ENCODE peak calls at places on chromosomes 11 and 22, in eight cellular contexts. I is ovary, X is transverse colon, C is fibroblast of pulmonary artery, D is pancreas, U is HFF-Myc, K is IMR-90, J is Karpas-422. W is an unnamed sample.

GRCh38 chr11:57787920-57788716 is 26.5 kb downstream of the CTNND1 start:
- DNase-seq in I (no peak), X (no peak), C (no peak), D (no peak), U (no peak), K (no peak), J (no peak), W (peak)

GRCh38 chr11:15912825-15913224 is 443.5 kb downstream of the SOX6 start:
- DNase-seq in I (no peak), X (no peak), C (no peak), D (no peak), U (no peak), K (no peak), J (no peak), W (no peak)

GRCh38 chr11:27625347-27625912 is 74.8 kb downstream of the BDNF start:
- DNase-seq in I (no peak), X (no peak), C (no peak), D (no peak), U (no peak), K (no peak), J (no peak), W (no peak)

GRCh38 chr22:41256254-41256897 is 15.6 kb upstream of the CHADL start:
- DNase-seq in I (no peak), X (no peak), C (peak), D (no peak), U (peak), K (peak), J (no peak), W (no peak)

GRCh38 chr11:69558519-69558941 is 77.1 kb downstream of the LINC01488 start:
- DNase-seq in I (no peak), X (no peak), C (no peak), D (no peak), U (no peak), K (no peak), J (no peak), W (no peak)

GRCh38 chr11:18151581-18151980 is 19.2 kb downstream of the MRGPRX3 start:
- DNase-seq in I (no peak), X (no peak), C (no peak), D (no peak), U (no peak), K (no peak), J (no peak), W (no peak)

GRCh38 chr11:78241475-78241874 is 52.8 kb downstream of the USP35 start:
- DNase-seq in I (no peak), X (no peak), C (no peak), D (no peak), U (no peak), K (no peak), J (no peak), W (no peak)

GRCh38 chr11:94840209-94840608 is 72.1 kb downstream of the AMOTL1 start:
- DNase-seq in I (no peak), X (no peak), C (no peak), D (no peak), U (no peak), K (peak), J (no peak), W (no peak)

GRCh38 chr11:20592741-20593140 is 6.7 kb upstream of the SLC6A5 start:
- DNase-seq in I (no peak), X (no peak), C (no peak), D (no peak), U (no peak), K (no peak), J (no peak), W (no peak)

GRCh38 chr11:62889484-62890437 is 9.1 kb downstream of the SLC3A2 start:
- DNase-seq in I (no peak), X (peak), C (peak), D (no peak), U (no peak), K (peak), J (peak), W (no peak)

GRCh38 chr22:26499188-26499703 is 13.0 kb downstream of the TFIP11 start:
- DNase-seq in I (no peak), X (no peak), C (no peak), D (no peak), U (no peak), K (no peak), J (no peak), W (no peak)

GRCh38 chr22:40535189-40535512 is 101.4 kb downstream of the MRTFA start:
- DNase-seq in I (no peak), X (no peak), C (no peak), D (no peak), U (no peak), K (no peak), J (no peak), W (no peak)

GRCh38 chr22:43378011-43378704 is 33.7 kb upstream of the MPPED1 start:
- DNase-seq in I (peak), X (peak), C (peak), D (peak), U (no peak), K (peak), J (no peak), W (no peak)

GRCh38 chr11:84408946-84409411 is 1122.8 kb upstream of the CCDC90B start:
- DNase-seq in I (no peak), X (no peak), C (peak), D (no peak), U (no peak), K (no peak), J (no peak), W (no peak)

GRCh38 chr11:119056397-119056999 is 507 bp downstream of the HYOU1 start:
- DNase-seq in I (peak), X (peak), C (no peak), D (peak), U (no peak), K (peak), J (peak), W (no peak)

GRCh38 chr22:44398791-44399190 is 86.0 kb upstream of the SHISAL1 start:
- DNase-seq in I (no peak), X (peak), C (no peak), D (no peak), U (no peak), K (no peak), J (no peak), W (no peak)

GRCh38 chr11:2294340-2295290 is 7.1 kb downstream of the C11orf21 start:
- DNase-seq in I (no peak), X (no peak), C (no peak), D (no peak), U (no peak), K (no peak), J (no peak), W (no peak)

GRCh38 chr22:47277511-47277910 is 515.1 kb downstream of the TBC1D22A start:
- DNase-seq in I (no peak), X (no peak), C (no peak), D (no peak), U (no peak), K (no peak), J (no peak), W (no peak)

GRCh38 chr11:133697161-133697560 is 148.2 kb downstream of the SPATA19 start:
- DNase-seq in I (no peak), X (no peak), C (no peak), D (no peak), U (no peak), K (no peak), J (no peak), W (no peak)

GRCh38 chr22:29475550-29475949 is 4.5 kb upstream of the NEFH start:
- DNase-seq in I (no peak), X (no peak), C (no peak), D (no peak), U (no peak), K (no peak), J (peak), W (no peak)

GRCh38 chr11:77074626-77075221 is 8.0 kb downstream of the CAPN5 start:
- DNase-seq in I (peak), X (peak), C (no peak), D (no peak), U (no peak), K (no peak), J (no peak), W (no peak)

GRCh38 chr22:42366815-42367581 is 65.2 kb downstream of the NFAM1 start:
- DNase-seq in I (no peak), X (peak), C (no peak), D (peak), U (no peak), K (no peak), J (no peak), W (peak)

DNA sequence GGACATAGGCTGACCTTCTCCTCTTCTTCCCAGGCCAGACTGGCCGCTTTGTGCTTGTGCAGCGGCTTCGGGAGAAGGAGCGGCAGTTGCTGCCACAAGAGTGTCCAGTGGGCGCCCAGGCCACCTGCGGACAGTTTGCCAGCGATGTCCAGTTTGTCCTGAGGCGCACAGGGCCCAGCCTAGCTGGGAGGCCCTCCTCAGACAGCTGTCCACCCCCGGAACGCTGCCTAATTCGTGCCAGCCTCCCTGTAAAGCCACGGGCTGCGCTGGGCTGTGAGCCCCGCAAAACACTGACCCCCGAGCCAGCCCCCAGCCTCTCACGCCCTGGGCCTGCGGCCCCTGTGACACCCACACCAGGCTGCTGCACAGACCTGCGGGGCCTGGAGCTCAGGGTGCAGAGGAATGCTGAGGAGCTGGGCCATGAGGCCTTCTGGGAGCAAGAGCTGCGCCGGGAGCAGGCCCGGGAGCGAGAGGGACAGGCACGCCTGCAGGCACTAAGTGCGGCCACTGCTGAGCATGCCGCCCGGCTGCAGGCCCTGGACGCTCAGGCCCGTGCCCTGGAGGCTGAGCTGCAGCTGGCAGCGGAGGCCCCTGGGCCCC is 1.4 kb downstream of the RASSF7 start:
- DNase-seq in I (no peak), X (no peak), C (no peak), D (peak), U (no peak), K (no peak), J (no peak), W (no peak)
- H3K4me3 ChIP-seq in I (no peak), X (peak), C (no peak), D (peak), U (no peak), K (peak), J (peak), W (no peak)

DNA sequence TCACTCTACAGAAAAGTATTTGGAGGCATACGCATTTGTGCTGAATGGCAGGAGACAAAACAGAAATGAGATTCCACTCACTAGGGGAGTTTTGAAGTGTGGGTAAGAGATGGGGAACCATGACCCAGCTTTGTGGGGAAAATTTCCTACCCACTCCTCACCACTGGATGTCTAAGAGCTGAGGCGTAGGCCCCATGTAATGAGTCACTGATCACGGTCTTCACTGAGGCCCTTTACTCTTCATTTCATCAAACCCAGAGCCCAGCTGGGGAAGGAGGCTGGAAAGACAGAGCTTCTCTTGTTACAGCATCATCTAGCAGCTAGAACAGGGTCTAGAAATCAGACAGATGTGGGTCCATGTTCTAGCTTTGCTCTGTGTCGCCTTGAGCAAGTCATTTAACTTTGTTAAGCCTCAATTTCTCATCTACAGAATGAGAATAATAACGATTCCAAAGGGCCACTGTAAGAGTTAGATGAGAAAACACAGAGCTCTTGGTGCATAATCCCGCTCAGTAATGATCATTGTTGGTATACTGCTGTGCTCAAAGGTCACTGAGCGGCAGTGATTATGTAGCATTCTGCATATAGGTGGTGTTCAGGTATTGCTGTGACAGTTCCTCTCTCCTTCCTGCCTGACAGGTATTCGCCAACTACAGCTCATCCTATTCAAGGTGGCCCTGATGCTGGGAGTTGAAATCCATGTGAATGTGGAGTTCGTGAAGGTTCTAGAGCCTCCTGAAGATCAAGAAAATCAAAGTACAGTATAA is 97.2 kb downstream of the MICAL2 start:
- DNase-seq in I (no peak), X (peak), C (peak), D (no peak), U (no peak), K (peak), J (no peak), W (no peak)
- H3K4me3 ChIP-seq in I (no peak), X (no peak), C (no peak), D (no peak), U (no peak), K (no peak), J (no peak), W (no peak)

GRCh38 chr11:47261291-47261800 is 3.5 kb downstream of the NR1H3 start:
- DNase-seq in I (no peak), X (no peak), C (no peak), D (no peak), U (no peak), K (no peak), J (no peak), W (no peak)

GRCh38 chr11:47258317-47258902 is 614 bp downstream of the NR1H3 start:
- DNase-seq in I (no peak), X (no peak), C (no peak), D (no peak), U (no peak), K (no peak), J (no peak), W (no peak)

GRCh38 chr11:47260366-47260765 is 2.6 kb downstream of the NR1H3 start:
- DNase-seq in I (no peak), X (no peak), C (no peak), D (no peak), U (no peak), K (no peak), J (no peak), W (no peak)

GRCh38 chr11:47257518-47258316 is at the start of gene NR1H3:
- DNase-seq in I (peak), X (peak), C (peak), D (peak), U (peak), K (peak), J (peak), W (peak)

GRCh38 chr11:47259178-47259977 is 1.6 kb downstream of the NR1H3 start:
- DNase-seq in I (no peak), X (peak), C (peak), D (no peak), U (no peak), K (peak), J (peak), W (peak)
- H3K4me3 ChIP-seq in I (no peak), X (no peak), C (no peak), D (no peak), U (no peak), K (no peak), J (no peak), W (no peak)

GRCh38 chr11:73965076-73965763 is 14.4 kb downstream of the DNAJB13 start:
- DNase-seq in I (no peak), X (no peak), C (no peak), D (no peak), U (no peak), K (no peak), J (no peak), W (no peak)
- H3K4me3 ChIP-seq in I (no peak), X (no peak), C (no peak), D (no peak), U (peak), K (no peak), J (peak), W (no peak)

DNA sequence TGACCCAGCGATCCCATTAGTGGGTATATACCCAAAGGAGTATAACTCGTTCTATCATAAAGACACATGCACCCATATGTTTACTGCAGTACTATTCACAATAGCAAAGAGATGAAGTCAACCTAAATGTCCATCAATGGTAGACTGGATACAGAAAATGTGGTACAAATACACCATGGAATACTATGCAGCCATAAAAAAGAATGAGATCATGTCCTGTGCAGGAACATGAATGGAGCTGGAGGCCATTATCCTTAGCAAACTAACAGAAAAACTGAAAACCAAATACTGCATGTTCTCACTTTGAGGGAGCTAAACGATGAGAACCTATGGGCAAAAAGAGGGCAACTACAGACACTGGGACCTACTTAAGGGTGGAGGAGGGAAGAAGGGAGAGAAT is 146.8 kb downstream of the SBF2 start:
- DNase-seq in I (no peak), X (no peak), C (no peak), D (no peak), U (no peak), K (no peak), J (no peak), W (no peak)
- H3K4me3 ChIP-seq in I (no peak), X (no peak), C (no peak), D (no peak), U (no peak), K (no peak), J (no peak), W (no peak)

GRCh38 chr11:134760957-134761356 is 348.9 kb upstream of the B3GAT1 start:
- DNase-seq in I (no peak), X (no peak), C (no peak), D (no peak), U (no peak), K (no peak), J (no peak), W (no peak)

GRCh38 chr11:134761926-134762247 is 349.8 kb upstream of the B3GAT1 start:
- DNase-seq in I (no peak), X (no peak), C (no peak), D (no peak), U (no peak), K (no peak), J (no peak), W (no peak)

GRCh38 chr11:134763030-134763388 is 351.0 kb upstream of the B3GAT1 start:
- DNase-seq in I (no peak), X (no peak), C (no peak), D (no peak), U (no peak), K (no peak), J (no peak), W (no peak)

GRCh38 chr11:134761361-134761760 is 349.3 kb upstream of the B3GAT1 start:
- DNase-seq in I (no peak), X (no peak), C (no peak), D (no peak), U (no peak), K (no peak), J (no peak), W (no peak)

DNA sequence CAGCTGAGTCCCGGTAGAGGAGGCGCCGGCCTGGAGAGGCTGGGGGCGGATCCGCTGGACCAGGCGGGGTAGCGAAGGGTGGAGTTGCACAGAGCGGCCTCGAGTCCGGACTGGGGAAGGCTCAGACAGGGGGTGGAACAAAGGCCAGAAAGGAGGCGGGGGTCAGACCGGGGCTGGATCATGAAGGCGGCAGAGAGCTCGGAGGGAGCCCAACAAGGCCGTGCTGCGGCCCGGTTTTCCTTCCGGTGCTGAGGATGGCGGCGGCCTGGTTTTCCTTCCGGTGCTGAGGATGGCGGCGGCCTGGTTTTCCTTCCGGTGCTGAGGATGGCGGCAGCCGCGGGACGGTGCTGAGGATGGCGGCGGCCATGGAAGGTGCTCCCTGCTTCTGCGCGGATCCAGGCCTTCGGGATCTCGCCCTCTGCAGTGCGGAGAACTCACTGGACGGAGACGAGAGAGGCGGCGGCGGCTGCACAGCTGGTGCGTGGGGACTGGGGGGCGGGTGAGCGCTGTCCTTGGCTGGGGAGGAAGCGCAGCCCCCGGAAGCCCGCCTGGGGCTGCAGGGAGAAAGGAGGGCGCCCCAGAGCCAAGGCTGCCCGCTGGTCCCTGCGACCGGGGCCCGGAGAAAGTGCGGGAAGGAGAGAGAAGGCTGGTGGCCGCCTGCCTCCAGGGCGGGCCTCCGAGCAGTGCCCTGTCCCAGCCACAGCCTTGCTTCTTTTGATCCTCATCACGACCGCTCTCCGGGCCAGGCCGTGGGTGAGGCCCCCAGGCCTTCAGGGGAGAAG is 350.4 kb upstream of the B3GAT1 start:
- DNase-seq in I (peak), X (no peak), C (peak), D (no peak), U (no peak), K (peak), J (no peak), W (no peak)
- H3K4me3 ChIP-seq in I (no peak), X (no peak), C (peak), D (no peak), U (peak), K (peak), J (no peak), W (peak)